ENCODE peak calls at places on chromosomes 5 and 9, in nine cellular contexts. K is Peyer's patch; X is adrenal gland; C is uterus; D is neuronal stem cell; S is endodermal cell; O is pancreas; Y is effector memory CD4-positive, alpha-beta T cell; Z is cardiac muscle cell. B is an unnamed sample.
A peak's percentile ranks its signal among the peaks of the same experiment; 100 is the strongest.

GRCh38 chr5:8843766-8844165 is 702.1 kb downstream of the SEMA5A start:
- DNase-seq in S (no peak), C (no peak), O (no peak), X (peak; percentile 22), Y (no peak), D (no peak), K (no peak), Z (no peak), B (no peak)

GRCh38 chr5:139273322-139273571 is 20.3 kb upstream of the MATR3 start:
- DNase-seq in O (peak; percentile 60), K (no peak), Z (peak; percentile 58), X (no peak), D (no peak), Y (no peak), S (peak; percentile 81), C (no peak), B (no peak)

GRCh38 chr5:65588694-65589093 is 25.6 kb downstream of the PPWD1 start:
- DNase-seq in K (no peak), O (no peak), D (no peak), S (no peak), C (no peak), X (no peak), Z (no peak), Y (no peak), B (no peak)

GRCh38 chr9:80435591-80435990 is 863.8 kb downstream of the TLE4 start:
- DNase-seq in S (no peak), Y (no peak), C (no peak), Z (no peak), X (no peak), O (no peak), D (peak; percentile 24), K (no peak), B (no peak)

GRCh38 chr5:160082589-160082988 is 36.7 kb downstream of the PWWP2A start:
- DNase-seq in X (no peak), C (no peak), D (no peak), Z (no peak), Y (no peak), K (no peak), O (no peak), S (no peak), B (no peak)

GRCh38 chr5:125033602-125034001 is 287.2 kb upstream of the ZNF608 start:
- DNase-seq in K (no peak), Z (no peak), S (no peak), X (no peak), O (no peak), Y (no peak), C (no peak), D (no peak), B (no peak)

GRCh38 chr5:43627028-43627427 is 24.0 kb downstream of the NNT start:
- DNase-seq in K (no peak), Y (no peak), D (peak; percentile 23), O (no peak), X (peak; percentile 16), Z (peak; percentile 58), S (peak; percentile 88), C (no peak), B (no peak)

GRCh38 chr9:111896942-111897830 is 572 bp downstream of the UGCG start:
- DNase-seq in S (peak; percentile 86), X (peak; percentile 51), Y (peak; percentile 2), D (no peak), C (peak; percentile 67), O (peak; percentile 83), Z (peak; percentile 55), K (peak; percentile 64), B (no peak)

GRCh38 chr5:16457451-16457850 is 8.1 kb downstream of the ZNF622 start:
- DNase-seq in X (no peak), D (no peak), S (no peak), K (no peak), Y (no peak), O (no peak), Z (peak; percentile 13), C (no peak), B (no peak)

GRCh38 chr5:16457853-16458252 is 7.7 kb downstream of the ZNF622 start:
- DNase-seq in Y (no peak), C (no peak), O (no peak), K (no peak), D (no peak), X (no peak), Z (no peak), S (no peak), B (no peak)

GRCh38 chr5:16461782-16462181 is 3.8 kb downstream of the ZNF622 start:
- DNase-seq in X (no peak), K (no peak), S (no peak), O (no peak), C (no peak), D (no peak), Z (no peak), Y (no peak), B (no peak)

GRCh38 chr5:16459451-16459850 is 6.1 kb downstream of the ZNF622 start:
- DNase-seq in C (no peak), X (no peak), K (no peak), S (no peak), D (no peak), Y (no peak), Z (no peak), O (no peak), B (no peak)

DNA sequence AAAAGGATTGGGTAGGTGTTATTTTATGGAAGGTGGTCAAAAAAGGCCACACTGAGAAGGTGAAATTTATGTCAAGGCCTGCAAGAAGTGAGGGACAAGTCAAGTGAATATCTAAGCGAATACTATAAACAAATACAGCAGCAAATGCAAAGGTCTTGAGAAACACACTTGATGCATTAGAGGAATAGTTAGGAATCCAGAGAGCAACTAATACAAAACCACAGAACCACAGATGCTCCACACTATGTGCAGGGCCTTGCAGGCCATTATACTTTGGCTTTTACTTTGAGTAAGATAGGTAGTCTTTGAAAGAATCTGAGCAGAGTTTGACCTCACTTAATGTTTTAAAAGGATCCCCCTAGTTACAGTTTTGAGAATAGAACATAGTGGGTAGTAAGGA is 4.6 kb downstream of the ZNF622 start:
- DNase-seq in Z (no peak), D (no peak), C (no peak), X (no peak), K (no peak), S (no peak), Y (no peak), O (no peak), B (no peak)
- H3K4me1 ChIP-seq in Z (peaks cover 10% of the 10 kb centered on the region), D (peaks cover 3% of the 10 kb centered on the region), C (peaks cover 6% of the 10 kb centered on the region), X (peaks cover 14% of the 10 kb centered on the region), K (peaks cover 33% of the 10 kb centered on the region), S (no peaks in the 10 kb centered on the region), Y (peaks cover 32% of the 10 kb centered on the region), O (peaks cover 35% of the 10 kb centered on the region), B (peaks cover 11% of the 10 kb centered on the region)

DNA sequence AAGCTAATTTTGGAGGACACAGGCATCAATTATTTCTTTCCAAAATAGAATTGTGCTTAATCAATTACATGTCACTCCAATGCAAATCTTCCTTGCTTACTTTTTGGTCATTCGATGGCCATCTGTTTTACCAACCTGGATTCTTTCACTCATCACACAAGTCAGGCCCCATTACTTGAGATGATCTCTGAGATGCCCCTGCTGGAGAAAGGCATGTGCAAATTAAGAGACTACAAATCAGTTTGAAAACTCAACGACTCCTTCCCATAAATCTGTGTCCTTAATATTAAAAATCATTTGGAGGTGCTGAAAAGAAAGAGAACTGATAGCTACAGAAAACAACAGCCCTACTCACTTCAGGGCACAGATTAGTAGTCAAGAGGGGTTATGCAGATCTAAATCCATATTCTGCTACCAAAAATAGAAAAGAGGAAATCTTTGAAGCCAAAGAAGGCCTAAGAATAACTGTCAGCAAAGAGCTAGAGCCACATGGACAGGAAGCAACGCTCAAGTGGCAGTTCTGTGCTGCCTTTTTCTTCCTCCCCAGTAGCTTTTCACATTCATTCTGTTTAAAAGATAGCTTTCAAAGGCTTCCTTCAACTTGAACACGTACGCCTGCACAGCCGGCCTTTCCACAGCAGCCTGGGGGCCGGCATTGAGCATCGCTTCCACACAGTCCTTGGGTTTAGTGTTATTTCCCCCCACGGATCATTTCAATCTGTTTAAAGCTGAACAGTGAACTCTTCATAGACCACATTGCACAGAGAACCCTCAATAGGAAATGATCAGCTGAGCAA is 79.3 kb upstream of the MAP3K1 start:
- DNase-seq in K (peak; percentile 47), X (no peak), Y (no peak), C (no peak), S (no peak), O (no peak), Z (peak; percentile 72), D (no peak), B (no peak)
- H3K4me1 ChIP-seq in K (no peaks in the 10 kb centered on the region), X (peaks cover 9% of the 10 kb centered on the region), Y (peaks cover 47% of the 10 kb centered on the region), C (no peaks in the 10 kb centered on the region), S (peaks cover 8% of the 10 kb centered on the region), O (peaks cover 6% of the 10 kb centered on the region), Z (peaks cover 42% of the 10 kb centered on the region), D (no peaks in the 10 kb centered on the region), B (no peaks in the 10 kb centered on the region)

DNA sequence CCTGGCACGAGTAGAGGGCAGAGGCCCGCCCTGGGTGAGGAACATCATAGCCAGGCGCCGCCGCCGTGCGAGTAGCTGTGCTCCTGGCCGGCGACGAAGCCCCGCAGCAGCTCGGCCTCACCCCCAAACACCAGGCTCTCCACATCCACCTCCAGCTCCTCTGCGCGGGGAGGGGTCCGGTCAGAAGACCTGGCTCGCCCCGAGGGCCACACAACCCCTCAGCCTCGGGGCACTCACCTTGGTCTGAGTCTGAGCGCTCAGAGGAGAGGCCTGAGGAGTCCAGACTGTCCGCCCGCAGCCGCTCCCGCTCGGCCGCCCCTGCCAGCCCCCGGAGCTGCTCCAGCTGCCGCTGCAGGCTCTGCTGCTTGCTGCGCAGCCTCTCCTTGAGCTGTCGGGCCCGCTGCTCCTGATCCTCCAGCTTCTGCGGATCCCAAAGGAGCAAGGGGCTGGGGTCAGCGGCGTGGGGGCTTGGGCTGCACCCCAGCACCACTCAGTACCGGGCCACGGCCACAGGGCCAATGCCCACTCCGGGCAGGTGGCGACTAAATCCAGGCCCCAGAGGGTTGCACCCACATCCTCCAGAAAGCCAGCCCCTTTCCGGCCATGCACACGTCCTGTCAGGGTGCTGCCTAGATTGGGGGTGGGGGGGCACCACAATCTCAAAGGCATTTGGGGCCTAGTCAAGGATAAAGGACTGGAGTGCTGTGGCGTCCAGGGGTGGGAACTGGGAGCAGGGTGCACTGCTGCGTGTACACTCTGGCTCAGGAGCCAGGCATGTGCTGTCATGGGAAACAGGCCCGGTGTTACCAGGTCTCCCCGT is 3.9 kb downstream of the MXD3 start:
- DNase-seq in Y (no peak), S (no peak), K (no peak), O (no peak), Z (no peak), X (no peak), D (no peak), C (no peak), B (no peak)
- H3K4me1 ChIP-seq in Y (peaks cover 52% of the 10 kb centered on the region), S (peaks cover 5% of the 10 kb centered on the region), K (peaks cover 45% of the 10 kb centered on the region), O (peaks cover 23% of the 10 kb centered on the region), Z (peaks cover 6% of the 10 kb centered on the region), X (peaks cover 23% of the 10 kb centered on the region), D (peaks cover 21% of the 10 kb centered on the region), C (no peaks in the 10 kb centered on the region), B (peaks cover under 1% of the 10 kb centered on the region)

GRCh38 chr9:136964171-136964689 is 12.2 kb downstream of the LCN12 start:
- DNase-seq in Z (no peak), D (no peak), X (no peak), K (no peak), O (no peak), C (no peak), Y (no peak), S (no peak), B (no peak)

GRCh38 chr9:136962701-136963248 is 10.7 kb downstream of the LCN12 start:
- DNase-seq in Z (no peak), O (no peak), D (no peak), X (no peak), S (no peak), K (no peak), C (no peak), Y (no peak), B (no peak)

GRCh38 chr9:136962163-136962562 is 10.1 kb downstream of the LCN12 start:
- DNase-seq in S (no peak), D (no peak), O (no peak), Z (no peak), C (no peak), X (no peak), K (no peak), Y (no peak), B (no peak)

GRCh38 chr9:136963751-136964150 is 11.7 kb downstream of the LCN12 start:
- DNase-seq in K (no peak), Y (no peak), Z (no peak), X (no peak), O (no peak), D (no peak), C (no peak), S (no peak), B (no peak)

DNA sequence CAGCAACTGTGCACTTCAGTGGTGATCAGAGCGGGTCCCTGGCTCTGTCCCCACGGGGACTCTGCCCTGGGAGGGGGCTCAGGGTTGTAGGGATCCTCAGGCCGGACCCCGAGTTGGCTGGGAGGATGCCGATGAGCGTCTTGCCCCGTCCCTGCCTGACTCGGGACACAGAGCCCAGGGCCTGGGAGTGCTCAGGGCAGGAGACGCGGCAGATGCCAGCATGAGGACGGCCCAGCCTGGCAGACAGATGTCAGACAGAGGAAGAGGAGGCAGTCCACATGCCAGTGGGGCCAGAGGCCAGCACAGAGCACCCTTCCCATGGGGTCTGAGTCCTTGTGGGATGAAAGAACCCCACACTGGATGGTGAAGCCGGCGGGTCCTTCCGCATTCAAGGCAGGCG is 11.3 kb downstream of the LCN12 start:
- DNase-seq in O (no peak), D (no peak), X (no peak), K (no peak), S (no peak), Z (no peak), C (no peak), Y (no peak), B (no peak)
- H3K4me1 ChIP-seq in O (peaks cover 4% of the 10 kb centered on the region), D (peaks cover 15% of the 10 kb centered on the region), X (no peaks in the 10 kb centered on the region), K (peaks cover 26% of the 10 kb centered on the region), S (no peaks in the 10 kb centered on the region), Z (peaks cover 4% of the 10 kb centered on the region), C (no peaks in the 10 kb centered on the region), Y (peaks cover 61% of the 10 kb centered on the region), B (no peaks in the 10 kb centered on the region)